ENCODE peak calls at places on chromosome 4, in five cellular contexts. One of them, this sample, is unnamed.

GRCh38 chr4:155552180-155552579 is 114.5 kb upstream of the GUCY1A1 start:
- DNase-seq in endothelial cell: no peak
- DNase-seq in cardiac muscle cell: no peak
- DNase-seq in lower leg skin: no peak
- DNase-seq in PC-9: no peak
- DNase-seq in this sample: no peak

GRCh38 chr4:93182722-93183121 is 645.8 kb upstream of the ATOH1 start:
- DNase-seq in endothelial cell: no peak
- DNase-seq in cardiac muscle cell: no peak
- DNase-seq in lower leg skin: no peak
- DNase-seq in PC-9: peak
- DNase-seq in this sample: no peak

GRCh38 chr4:25938251-25939186 is 24.5 kb downstream of the SMIM20 start:
- DNase-seq in endothelial cell: no peak
- DNase-seq in cardiac muscle cell: peak
- DNase-seq in lower leg skin: no peak
- DNase-seq in PC-9: no peak
- DNase-seq in this sample: peak

GRCh38 chr4:7107166-7107905 is 39.5 kb upstream of the GRPEL1 start:
- DNase-seq in endothelial cell: no peak
- DNase-seq in cardiac muscle cell: no peak
- DNase-seq in lower leg skin: no peak
- DNase-seq in PC-9: no peak
- DNase-seq in this sample: no peak

GRCh38 chr4:57424231-57424897 is 314.2 kb upstream of the IGFBP7 start:
- DNase-seq in endothelial cell: no peak
- DNase-seq in cardiac muscle cell: peak
- DNase-seq in lower leg skin: no peak
- DNase-seq in PC-9: peak
- DNase-seq in this sample: no peak

GRCh38 chr4:86970447-86971354 is 35.9 kb downstream of the AFF1 start:
- DNase-seq in endothelial cell: no peak
- DNase-seq in cardiac muscle cell: no peak
- DNase-seq in lower leg skin: no peak
- DNase-seq in PC-9: no peak
- DNase-seq in this sample: no peak

GRCh38 chr4:150078041-150078995 is at the start of gene DCLK2:
- DNase-seq in endothelial cell: peak
- DNase-seq in cardiac muscle cell: peak
- DNase-seq in lower leg skin: peak
- DNase-seq in PC-9: peak
- DNase-seq in this sample: peak

GRCh38 chr4:100060765-100061416 is 110.8 kb upstream of the H2AZ1 start:
- DNase-seq in endothelial cell: no peak
- DNase-seq in cardiac muscle cell: no peak
- DNase-seq in lower leg skin: no peak
- DNase-seq in PC-9: no peak
- DNase-seq in this sample: no peak

GRCh38 chr4:67632492-67632891 is 68.5 kb downstream of the UBA6 start:
- DNase-seq in endothelial cell: no peak
- DNase-seq in cardiac muscle cell: no peak
- DNase-seq in lower leg skin: no peak
- DNase-seq in PC-9: no peak
- DNase-seq in this sample: no peak

GRCh38 chr4:185122681-185123345 is 20.3 kb upstream of the SLC25A4 start:
- DNase-seq in endothelial cell: no peak
- DNase-seq in cardiac muscle cell: no peak
- DNase-seq in lower leg skin: no peak
- DNase-seq in PC-9: no peak
- DNase-seq in this sample: no peak

GRCh38 chr4:42673084-42673429 is 16.2 kb upstream of the ATP8A1 start:
- DNase-seq in endothelial cell: no peak
- DNase-seq in cardiac muscle cell: peak
- DNase-seq in lower leg skin: no peak
- DNase-seq in PC-9: no peak
- DNase-seq in this sample: no peak

DNA sequence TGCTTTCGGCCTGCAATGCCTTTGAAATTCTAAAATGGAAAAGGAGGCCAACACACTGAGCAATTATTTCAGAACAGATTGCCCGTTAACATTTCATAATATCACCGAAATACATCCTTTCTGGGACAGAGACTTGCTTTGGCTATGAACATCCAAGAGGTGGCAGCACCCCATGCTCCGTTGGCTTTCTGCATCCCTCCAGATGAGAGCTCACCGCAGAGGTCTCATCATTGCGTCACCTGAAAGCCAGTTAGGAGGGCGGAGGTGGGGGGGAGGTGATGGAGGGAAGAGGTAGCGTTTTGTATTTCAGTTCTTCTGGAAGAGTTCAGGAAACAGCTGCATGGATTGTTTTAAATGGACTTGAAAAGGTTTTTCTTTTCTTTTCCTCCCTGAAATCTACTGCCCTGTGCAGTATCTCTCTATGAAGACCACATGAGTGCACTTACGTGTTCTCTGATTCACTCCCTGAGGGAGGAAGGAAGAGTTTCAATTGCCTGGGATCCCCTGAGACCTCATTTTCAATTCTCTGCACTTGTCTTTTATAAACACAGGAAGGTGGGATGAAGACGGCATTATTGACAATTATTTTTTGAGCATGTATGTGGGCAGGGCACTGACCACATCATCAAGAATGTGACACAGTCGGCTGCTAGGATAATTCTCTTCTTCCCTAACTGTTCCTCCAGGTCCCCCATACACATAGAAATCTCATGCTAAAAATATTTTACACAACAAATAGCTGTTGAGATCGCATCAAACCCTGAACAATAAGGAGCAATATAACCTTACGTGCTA is 166.9 kb upstream of the PGRMC2 start:
- DNase-seq in endothelial cell: peak
- DNase-seq in cardiac muscle cell: peak
- DNase-seq in lower leg skin: peak
- DNase-seq in PC-9: peak
- DNase-seq in this sample: peak
- TF ChIP-seq CTCF in endothelial cell: peak
- TF ChIP-seq CTCF in cardiac muscle cell: peak
- TF ChIP-seq CTCF in lower leg skin: peak
- TF ChIP-seq CTCF in PC-9: peak
- TF ChIP-seq CTCF in this sample: peak

GRCh38 chr4:148923881-148924280 is 481.7 kb upstream of the NR3C2 start:
- DNase-seq in endothelial cell: no peak
- DNase-seq in cardiac muscle cell: no peak
- DNase-seq in lower leg skin: no peak
- DNase-seq in PC-9: no peak
- DNase-seq in this sample: no peak

GRCh38 chr4:148922497-148922896 is 480.3 kb upstream of the NR3C2 start:
- DNase-seq in endothelial cell: no peak
- DNase-seq in cardiac muscle cell: no peak
- DNase-seq in lower leg skin: no peak
- DNase-seq in PC-9: no peak
- DNase-seq in this sample: no peak

GRCh38 chr4:148926861-148927260 is 484.6 kb upstream of the NR3C2 start:
- DNase-seq in endothelial cell: no peak
- DNase-seq in cardiac muscle cell: peak
- DNase-seq in lower leg skin: no peak
- DNase-seq in PC-9: peak
- DNase-seq in this sample: no peak
- TF ChIP-seq CTCF in endothelial cell: no peak
- TF ChIP-seq CTCF in cardiac muscle cell: no peak
- TF ChIP-seq CTCF in lower leg skin: no peak
- TF ChIP-seq CTCF in PC-9: no peak
- TF ChIP-seq CTCF in this sample: no peak

DNA sequence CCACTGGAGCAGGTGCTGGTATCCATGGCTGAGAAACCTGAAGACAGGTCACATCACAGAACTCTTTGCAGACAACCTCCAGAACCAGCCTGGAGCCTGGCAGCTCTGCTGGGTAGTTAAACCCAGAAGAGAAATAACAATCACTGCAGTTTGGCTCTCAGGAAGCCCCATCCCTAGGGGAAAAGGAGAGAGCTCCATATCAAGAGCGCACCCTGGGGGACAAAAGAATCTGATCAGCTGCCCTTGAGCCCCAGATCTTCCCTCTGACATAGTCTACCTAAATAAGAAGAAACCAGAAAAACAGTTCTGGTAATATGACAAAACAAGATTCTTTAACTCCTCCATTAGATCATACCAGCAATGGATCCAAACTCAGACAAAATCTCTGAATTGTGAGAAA is 823.2 kb upstream of the FRG1 start:
- DNase-seq in endothelial cell: peak
- DNase-seq in cardiac muscle cell: no peak
- DNase-seq in lower leg skin: no peak
- DNase-seq in PC-9: no peak
- DNase-seq in this sample: no peak
- TF ChIP-seq CTCF in endothelial cell: no peak
- TF ChIP-seq CTCF in cardiac muscle cell: no peak
- TF ChIP-seq CTCF in lower leg skin: no peak
- TF ChIP-seq CTCF in PC-9: no peak
- TF ChIP-seq CTCF in this sample: no peak

GRCh38 chr4:173171098-173171497 is 2.5 kb downstream of the GALNT7 start:
- DNase-seq in endothelial cell: no peak
- DNase-seq in cardiac muscle cell: peak
- DNase-seq in lower leg skin: no peak
- DNase-seq in PC-9: no peak
- DNase-seq in this sample: no peak
- TF ChIP-seq CTCF in endothelial cell: peak
- TF ChIP-seq CTCF in cardiac muscle cell: peak
- TF ChIP-seq CTCF in lower leg skin: no peak
- TF ChIP-seq CTCF in PC-9: peak
- TF ChIP-seq CTCF in this sample: no peak

GRCh38 chr4:108276690-108277089 is 108.0 kb upstream of the LEF1 start:
- DNase-seq in endothelial cell: no peak
- DNase-seq in cardiac muscle cell: no peak
- DNase-seq in lower leg skin: no peak
- DNase-seq in PC-9: no peak
- DNase-seq in this sample: no peak
- TF ChIP-seq CTCF in endothelial cell: no peak
- TF ChIP-seq CTCF in cardiac muscle cell: no peak
- TF ChIP-seq CTCF in lower leg skin: no peak
- TF ChIP-seq CTCF in PC-9: no peak
- TF ChIP-seq CTCF in this sample: no peak

GRCh38 chr4:113153529-113154101 is 104.2 kb downstream of the ANK2 start:
- DNase-seq in endothelial cell: no peak
- DNase-seq in cardiac muscle cell: peak
- DNase-seq in lower leg skin: no peak
- DNase-seq in PC-9: no peak
- DNase-seq in this sample: no peak
- TF ChIP-seq CTCF in endothelial cell: no peak
- TF ChIP-seq CTCF in cardiac muscle cell: peak
- TF ChIP-seq CTCF in lower leg skin: no peak
- TF ChIP-seq CTCF in PC-9: peak
- TF ChIP-seq CTCF in this sample: no peak

GRCh38 chr4:130068072-130068471 is 972.1 kb downstream of the C4orf33 start:
- DNase-seq in endothelial cell: no peak
- DNase-seq in cardiac muscle cell: no peak
- DNase-seq in lower leg skin: no peak
- DNase-seq in PC-9: no peak
- DNase-seq in this sample: no peak
- TF ChIP-seq CTCF in endothelial cell: no peak
- TF ChIP-seq CTCF in cardiac muscle cell: no peak
- TF ChIP-seq CTCF in lower leg skin: no peak
- TF ChIP-seq CTCF in PC-9: no peak
- TF ChIP-seq CTCF in this sample: no peak

This sample was measured in gastrocnemius medialis.